ENCODE peak calls at places on chromosomes 13 and 19, in ten cellular contexts. N, K, S, Q, U, R, I, L, E and H are unnamed samples.

GRCh38 chr19:53507523-53508442 is 30.2 kb upstream of the ZNF331 start:
- DNase-seq in N (no peak), K (no peak), S (no peak), Q (no peak), U (no peak), R (no peak), I (no peak), L (no peak), E (no peak), H (no peak)

GRCh38 chr13:68264692-68265091 is 1034.6 kb upstream of the PCDH9 start:
- DNase-seq in N (no peak), K (no peak), S (no peak), Q (no peak), U (no peak), R (no peak), I (no peak), L (no peak), E (no peak), H (no peak)

GRCh38 chr19:2631213-2631821 is 71.2 kb downstream of the GNG7 start:
- DNase-seq in N (no peak), K (peak; percentile 5), S (no peak), Q (no peak), U (no peak), R (no peak), I (no peak), L (peak; percentile 42), E (no peak), H (peak; percentile 39)

GRCh38 chr19:455031-455705 is 5.7 kb downstream of the SHC2 start:
- DNase-seq in N (no peak), K (no peak), S (no peak), Q (no peak), U (no peak), R (no peak), I (no peak), L (no peak), E (no peak), H (no peak)

GRCh38 chr13:40149611-40150283 is 494.3 kb downstream of the COG6 start:
- DNase-seq in N (no peak), K (peak; percentile 69), S (peak; percentile 21), Q (no peak), U (peak; percentile 74), R (no peak), I (no peak), L (peak; percentile 95), E (no peak), H (peak; percentile 78)

GRCh38 chr19:12766051-12766521 is 9.3 kb downstream of the HOOK2 start:
- DNase-seq in N (no peak), K (peak; percentile 63), S (peak; percentile 45), Q (peak; percentile 96), U (no peak), R (peak; percentile 97), I (peak; percentile 93), L (peak; percentile 81), E (no peak), H (peak; percentile 82)

GRCh38 chr19:40831502-40832430 is 18.5 kb downstream of the CYP2A6 start:
- DNase-seq in N (no peak), K (peak; percentile 100), S (peak; percentile 96), Q (no peak), U (peak; percentile 26), R (peak; percentile 78), I (peak; percentile 55), L (peak; percentile 91), E (peak; percentile 81), H (peak; percentile 77)

GRCh38 chr13:111337206-111337605 is 16.8 kb downstream of the TEX29 start:
- DNase-seq in N (no peak), K (peak; percentile 96), S (peak; percentile 91), Q (no peak), U (peak; percentile 6), R (peak; percentile 29), I (no peak), L (peak; percentile 77), E (no peak), H (peak; percentile 70)

GRCh38 chr13:109694972-109695371 is 91.4 kb downstream of the IRS2 start:
- DNase-seq in N (no peak), K (no peak), S (no peak), Q (no peak), U (no peak), R (no peak), I (no peak), L (no peak), E (peak; percentile 59), H (no peak)

GRCh38 chr19:18637644-18638630 is 1.1 kb downstream of the KLHL26 start:
- DNase-seq in N (peak; percentile 32), K (no peak), S (no peak), Q (peak; percentile 69), U (no peak), R (no peak), I (peak; percentile 61), L (no peak), E (no peak), H (no peak)

GRCh38 chr13:67829641-67830040 is 599.5 kb upstream of the PCDH9 start:
- DNase-seq in N (no peak), K (no peak), S (no peak), Q (no peak), U (no peak), R (no peak), I (no peak), L (no peak), E (no peak), H (peak; percentile 11)

GRCh38 chr13:43994999-43995859 is 115.5 kb downstream of the LACC1 start:
- DNase-seq in N (no peak), K (no peak), S (no peak), Q (no peak), U (no peak), R (no peak), I (no peak), L (no peak), E (no peak), H (no peak)

GRCh38 chr13:27919934-27920676 is at the start of gene PDX1:
- DNase-seq in N (no peak), K (peak; percentile 1), S (no peak), Q (peak; percentile 72), U (no peak), R (peak; percentile 77), I (peak; percentile 56), L (no peak), E (peak; percentile 76), H (no peak)

GRCh38 chr19:19459707-19460251 is 54.3 kb downstream of the GATAD2A start:
- DNase-seq in N (no peak), K (peak; percentile 71), S (no peak), Q (peak; percentile 75), U (no peak), R (peak; percentile 89), I (peak; percentile 54), L (peak; percentile 66), E (no peak), H (peak; percentile 60)

GRCh38 chr13:104140557-104140956 is 1074.3 kb upstream of the SLC10A2 start:
- DNase-seq in N (peak; percentile 75), K (no peak), S (no peak), Q (no peak), U (no peak), R (no peak), I (no peak), L (peak; percentile 21), E (no peak), H (peak; percentile 82)

GRCh38 chr13:107271226-107271625 is 703.3 kb upstream of the ARGLU1 start:
- DNase-seq in N (no peak), K (no peak), S (no peak), Q (no peak), U (no peak), R (no peak), I (no peak), L (peak; percentile 72), E (no peak), H (peak; percentile 68)

GRCh38 chr13:107277911-107278310 is 710.0 kb upstream of the ARGLU1 start:
- DNase-seq in N (no peak), K (no peak), S (no peak), Q (no peak), U (no peak), R (no peak), I (no peak), L (no peak), E (no peak), H (peak; percentile 44)

GRCh38 chr13:107275945-107276614 is 708.1 kb upstream of the ARGLU1 start:
- DNase-seq in N (no peak), K (peak; percentile 12), S (no peak), Q (no peak), U (no peak), R (no peak), I (no peak), L (peak; percentile 61), E (no peak), H (no peak)

GRCh38 chr13:107275312-107275711 is 707.4 kb upstream of the ARGLU1 start:
- DNase-seq in N (no peak), K (no peak), S (no peak), Q (no peak), U (no peak), R (no peak), I (no peak), L (no peak), E (no peak), H (no peak)

DNA sequence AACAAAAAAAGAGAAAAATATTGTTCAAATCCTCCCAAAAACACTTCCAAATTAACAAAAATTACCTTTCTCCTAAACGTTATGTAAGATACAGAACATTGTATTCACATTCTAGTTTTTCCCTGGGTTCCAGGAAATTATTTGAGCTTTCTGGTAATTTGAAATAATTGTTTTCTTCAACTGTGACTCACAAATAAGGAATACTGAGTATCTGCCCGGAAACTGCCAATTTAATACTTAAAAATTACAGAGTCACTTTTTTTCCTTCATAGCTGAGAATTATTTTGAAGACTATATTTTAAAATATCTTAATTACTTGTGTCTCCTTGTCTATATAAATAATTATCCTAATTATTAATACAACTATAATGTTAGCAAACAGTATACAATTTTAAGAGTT is 709.0 kb upstream of the ARGLU1 start:
- DNase-seq in N (no peak), K (peak; percentile 8), S (no peak), Q (no peak), U (no peak), R (no peak), I (no peak), L (peak; percentile 18), E (no peak), H (peak; percentile 19)
- H3K4me3 ChIP-seq in N (no peak overlapping the region), K (no peak overlapping the region), S (no peak overlapping the region), Q (no peak overlapping the region), U (no peak overlapping the region), R (no peak overlapping the region), I (no peak overlapping the region), L (no peak overlapping the region), E (no peak overlapping the region), H (no peak overlapping the region)

GRCh38 chr13:31824705-31825512 is 85.6 kb downstream of the RXFP2 start:
- DNase-seq in N (no peak), K (peak; percentile 71), S (no peak), Q (no peak), U (no peak), R (no peak), I (no peak), L (peak; percentile 43), E (no peak), H (peak; percentile 32)
- TF ChIP-seq CTCF in N (no peak), K (peak; percentile 54), S (peak; percentile 18), Q (no peak), U (peak; percentile 32), R (no peak), I (no peak), L (no peak), E (peak; percentile 9), H (no peak)

GRCh38 chr13:20405691-20406090 is 120.0 kb downstream of the CRYL1 start:
- DNase-seq in N (no peak), K (no peak), S (no peak), Q (no peak), U (no peak), R (peak; percentile 86), I (no peak), L (no peak), E (no peak), H (no peak)
- H3K4me3 ChIP-seq in N (no peak overlapping the region), K (no peak overlapping the region), S (no peak overlapping the region), Q (no peak overlapping the region), U (no peak overlapping the region), R (no peak overlapping the region), I (no peak overlapping the region), L (no peak overlapping the region), E (no peak overlapping the region), H (no peak overlapping the region)

GRCh38 chr19:47540748-47541147 is 25.9 kb upstream of the NAPA start:
- DNase-seq in N (no peak), K (peak; percentile 48), S (peak; percentile 11), Q (no peak), U (no peak), R (no peak), I (no peak), L (peak; percentile 49), E (no peak), H (peak; percentile 48)
- TF ChIP-seq CTCF in N (peak; percentile 2), K (peak; percentile 62), S (peak; percentile 62), Q (no peak), U (peak; percentile 58), R (no peak), I (no peak), L (peak; percentile 43), E (peak; percentile 25), H (peak; percentile 59)